ENCODE peak calls at places on chromosomes 1 and 21, in six cellular contexts. Z, K, S, X, Q and B are unnamed samples.

GRCh38 chr1:231134624-231135023 is 27.2 kb upstream of the TRIM67 start:
- DNase-seq in K (no peak), Z (no peak), X (no peak), Q (peak), S (no peak), B (no peak)

GRCh38 chr1:151720974-151721787 is at the start of gene RIIAD1:
- DNase-seq in Q (peak), Z (no peak), K (no peak), X (peak), S (no peak), B (no peak)

GRCh38 chr1:86018311-86018923 is 138.2 kb downstream of the COL24A1 start:
- DNase-seq in Q (peak), Z (no peak), K (peak), S (no peak), X (no peak), B (no peak)

GRCh38 chr1:229624906-229625871 is 733 bp downstream of the TAF5L start:
- DNase-seq in S (peak), Q (peak), Z (peak), X (peak), K (no peak), B (peak)

GRCh38 chr1:90924982-90925381 is 96.9 kb downstream of the ZNF644 start:
- DNase-seq in Z (no peak), X (no peak), Q (peak), S (no peak), K (no peak), B (no peak)

GRCh38 chr1:191206808-191207207 is 729.1 kb upstream of the BRINP3 start:
- DNase-seq in Z (no peak), S (no peak), Q (peak), K (no peak), X (no peak), B (no peak)

GRCh38 chr1:248905662-248905948 is 430 bp upstream of the PGBD2 start:
- DNase-seq in Q (no peak), Z (no peak), K (no peak), X (no peak), S (no peak), B (no peak)

GRCh38 chr1:73056826-73057225 is 774.5 kb upstream of the NEGR1 start:
- DNase-seq in S (no peak), Z (no peak), X (no peak), Q (no peak), K (no peak), B (no peak)

GRCh38 chr1:207959141-207959825 is 48.4 kb upstream of the CD34 start:
- DNase-seq in Q (peak), X (peak), K (no peak), S (peak), Z (peak), B (peak)

DNA sequence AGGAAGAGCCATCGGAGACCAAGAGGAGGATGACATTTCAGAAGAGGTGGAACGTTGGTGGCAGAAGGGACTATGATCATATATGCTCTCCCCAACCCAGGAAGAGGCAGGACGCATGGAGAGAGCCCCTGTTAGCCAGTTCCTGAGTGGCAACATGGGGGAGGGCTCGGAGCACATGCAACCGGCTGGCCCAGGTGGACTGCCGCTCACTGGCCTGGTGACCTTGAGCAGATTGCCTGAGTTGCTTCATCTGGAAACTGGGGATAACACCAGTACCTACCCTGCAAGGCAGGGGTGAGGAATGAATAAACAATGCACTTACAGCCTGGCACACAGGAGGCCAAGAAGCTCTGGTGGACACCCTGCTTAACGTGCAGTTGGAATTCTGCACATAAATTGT is 29.0 kb downstream of the SYT6 start:
- DNase-seq in K (no peak), Z (no peak), S (no peak), Q (no peak), X (no peak), B (no peak)
- H3K4me3 ChIP-seq in K (no peak), Z (no peak), S (no peak), Q (no peak), X (no peak), B (no peak)

GRCh38 chr1:54603241-54603640 is 20.1 kb downstream of the FAM151A start:
- DNase-seq in Z (no peak), K (no peak), Q (no peak), X (no peak), S (no peak), B (no peak)
- H3K27ac ChIP-seq in Z (peak), K (no peak), Q (no peak), X (no peak), S (no peak), B (no peak)

GRCh38 chr1:54973205-54973921 is 7.1 kb upstream of the TMEM61 start:
- DNase-seq in X (no peak), S (no peak), Q (peak), Z (no peak), K (no peak), B (peak)
- H3K4me3 ChIP-seq in X (no peak), S (no peak), Q (no peak), Z (no peak), K (no peak), B (no peak)

GRCh38 chr1:51733793-51734522 is 117.1 kb downstream of the OSBPL9 start:
- DNase-seq in K (no peak), S (no peak), Z (no peak), Q (peak), X (no peak), B (no peak)
- H3K27ac ChIP-seq in K (no peak), S (peak), Z (no peak), Q (no peak), X (peak), B (peak)

GRCh38 chr1:215581896-215582295 is 14.8 kb downstream of the KCTD3 start:
- DNase-seq in X (no peak), K (no peak), Z (no peak), S (no peak), Q (no peak), B (no peak)

GRCh38 chr1:215584389-215584788 is 17.3 kb downstream of the KCTD3 start:
- DNase-seq in Z (no peak), K (no peak), X (no peak), S (no peak), Q (no peak), B (no peak)

DNA sequence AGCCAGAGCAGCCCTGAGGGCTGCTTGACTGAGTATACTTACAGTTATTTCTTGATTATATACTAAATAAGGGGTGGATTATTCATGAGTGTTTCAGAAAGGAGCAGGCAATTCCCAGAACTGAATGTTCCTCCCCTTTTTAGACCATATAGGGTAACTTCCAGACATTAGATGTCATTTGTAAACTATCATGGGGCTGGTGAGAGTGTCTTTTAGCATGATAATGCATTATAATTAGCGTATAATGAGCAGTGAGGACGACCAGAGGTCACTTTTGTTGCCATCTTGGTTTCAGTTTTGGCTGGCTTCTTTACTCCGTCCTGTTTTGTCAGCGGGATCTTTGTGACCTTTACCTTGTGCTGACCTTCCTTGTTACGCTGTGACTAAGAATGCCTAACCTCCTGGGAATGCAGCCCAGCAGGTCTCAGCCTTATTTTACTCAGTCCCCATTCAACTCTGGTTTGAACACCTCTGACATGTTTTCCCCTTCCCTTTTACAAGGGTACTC is 16.1 kb downstream of the KCTD3 start:
- DNase-seq in Z (no peak), K (no peak), X (no peak), Q (peak), S (no peak), B (no peak)
- H3K4me3 ChIP-seq in Z (no peak), K (no peak), X (no peak), Q (no peak), S (no peak), B (no peak)

GRCh38 chr21:38242036-38242435 is 14.8 kb upstream of the KCNJ15 start:
- DNase-seq in K (no peak), S (no peak), Z (no peak), X (no peak), Q (no peak), B (no peak)

GRCh38 chr21:38244885-38245869 is 11.6 kb upstream of the KCNJ15 start:
- DNase-seq in Z (no peak), K (no peak), S (no peak), X (no peak), Q (peak), B (no peak)

GRCh38 chr21:38243732-38244406 is 12.9 kb upstream of the KCNJ15 start:
- DNase-seq in K (no peak), Z (no peak), Q (no peak), S (no peak), X (no peak), B (no peak)

GRCh38 chr21:38241029-38241740 is 15.6 kb upstream of the KCNJ15 start:
- DNase-seq in Q (peak), K (no peak), Z (no peak), S (no peak), X (no peak), B (no peak)

GRCh38 chr21:38244407-38244787 is 12.4 kb upstream of the KCNJ15 start:
- DNase-seq in Q (peak), Z (no peak), K (no peak), S (no peak), X (no peak), B (no peak)
- H3K27ac ChIP-seq in Q (peak), Z (no peak), K (no peak), S (no peak), X (no peak), B (no peak)

GRCh38 chr1:183787704-183788103 is 17.2 kb upstream of the RGL1 start:
- DNase-seq in S (no peak), Z (no peak), X (no peak), K (no peak), Q (no peak), B (no peak)

GRCh38 chr1:183780159-183780558 is 24.8 kb upstream of the RGL1 start:
- DNase-seq in Q (no peak), X (no peak), Z (no peak), K (no peak), S (no peak), B (no peak)

GRCh38 chr1:183783342-183783741 is 21.6 kb upstream of the RGL1 start:
- DNase-seq in S (no peak), Z (no peak), X (no peak), Q (no peak), K (no peak), B (no peak)

GRCh38 chr1:183780757-183781156 is 24.2 kb upstream of the RGL1 start:
- DNase-seq in X (no peak), Q (no peak), Z (no peak), S (no peak), K (no peak), B (no peak)

DNA sequence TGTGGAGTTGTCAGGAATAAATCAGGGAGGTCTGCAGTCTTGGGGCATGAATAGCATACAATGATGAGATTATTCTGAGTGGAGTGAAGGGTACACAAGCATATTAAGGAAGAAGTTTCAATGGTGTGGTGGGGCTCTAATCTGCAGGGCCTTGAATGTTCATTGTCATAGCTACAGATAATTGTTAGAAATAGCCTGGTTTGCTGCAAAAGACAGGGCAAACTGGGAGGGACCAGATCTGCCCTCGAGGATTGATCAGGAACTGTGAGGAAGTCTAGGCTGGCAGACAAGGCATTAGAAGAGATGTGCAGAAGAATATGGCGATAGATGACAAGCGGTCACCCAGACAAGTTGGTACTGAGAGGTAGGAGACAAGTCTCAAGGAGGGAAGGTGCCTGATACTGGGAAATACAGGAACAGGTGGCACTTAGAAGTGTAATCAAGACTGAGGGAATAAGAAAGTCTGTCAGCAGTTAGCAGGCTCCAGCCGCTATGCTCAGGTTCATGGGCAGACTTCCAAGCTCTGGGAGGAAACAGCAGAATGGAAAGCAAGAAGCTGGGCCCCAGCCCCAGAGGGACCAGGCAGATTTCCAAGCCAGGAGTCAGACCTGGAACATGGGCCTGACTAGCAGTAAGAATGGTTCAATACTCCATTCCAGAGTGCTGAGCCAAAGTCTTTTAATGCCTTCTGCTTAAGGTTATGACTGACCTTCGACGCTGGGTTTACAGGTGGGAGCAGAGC is 20.9 kb upstream of the RGL1 start:
- DNase-seq in K (no peak), Z (peak), X (peak), S (no peak), Q (peak), B (peak)
- H3K4me3 ChIP-seq in K (no peak), Z (no peak), X (no peak), S (no peak), Q (no peak), B (no peak)